ENCODE peak calls at places on chromosome 11, in four cellular contexts. N, J, Z and A are unnamed samples.

GRCh38 chr11:114264381-114264780 is 31.8 kb upstream of the NNMT start:
- DNase-seq in N (no peak), J (no peak), Z (no peak), A (no peak)

GRCh38 chr11:78177216-78177615 is 11.2 kb downstream of the KCTD21 start:
- DNase-seq in N (no peak), Z (no peak), J (no peak), A (no peak)

GRCh38 chr11:32658639-32659406 is 75.2 kb downstream of the EIF3M start:
- DNase-seq in J (no peak), N (no peak), Z (no peak), A (no peak)

GRCh38 chr11:79198898-79199250 is 242.0 kb downstream of the TENM4 start:
- DNase-seq in J (no peak), Z (peak), N (no peak), A (no peak)

GRCh38 chr11:10908215-10908990 is 50.5 kb upstream of the ZBED5 start:
- DNase-seq in J (no peak), N (no peak), Z (peak), A (no peak)

GRCh38 chr11:74680703-74681531 is 50.3 kb downstream of the CHRDL2 start:
- DNase-seq in Z (peak), J (peak), N (no peak), A (peak)

GRCh38 chr11:100681064-100681502 is 6.0 kb upstream of the ARHGAP42 start:
- DNase-seq in N (peak), Z (peak), J (peak), A (peak)

GRCh38 chr11:134524876-134525845 is 113.1 kb upstream of the B3GAT1 start:
- DNase-seq in J (no peak), Z (peak), N (peak), A (no peak)

GRCh38 chr11:67483901-67484665 is 1.3 kb downstream of the AIP start:
- DNase-seq in N (no peak), J (no peak), Z (peak), A (no peak)

GRCh38 chr11:58905141-58905715 is 34.1 kb upstream of the GLYATL1 start:
- DNase-seq in N (no peak), Z (no peak), J (peak), A (peak)

GRCh38 chr11:108915666-108916065 is 250.8 kb downstream of the DDX10 start:
- DNase-seq in Z (no peak), J (no peak), N (no peak), A (no peak)

GRCh38 chr11:68142028-68142412 is 20.8 kb upstream of the CHKA start:
- DNase-seq in N (no peak), J (no peak), Z (peak), A (no peak)

GRCh38 chr11:876550-876949 is 33.9 kb downstream of the TSPAN4 start:
- DNase-seq in N (no peak), Z (peak), J (no peak), A (no peak)

GRCh38 chr11:61495801-61496601 is 12.5 kb upstream of the LRRC10B start:
- DNase-seq in Z (no peak), N (no peak), J (no peak), A (no peak)

GRCh38 chr11:99773646-99774045 is 752.9 kb downstream of the CNTN5 start:
- DNase-seq in N (no peak), J (no peak), Z (peak), A (no peak)

DNA sequence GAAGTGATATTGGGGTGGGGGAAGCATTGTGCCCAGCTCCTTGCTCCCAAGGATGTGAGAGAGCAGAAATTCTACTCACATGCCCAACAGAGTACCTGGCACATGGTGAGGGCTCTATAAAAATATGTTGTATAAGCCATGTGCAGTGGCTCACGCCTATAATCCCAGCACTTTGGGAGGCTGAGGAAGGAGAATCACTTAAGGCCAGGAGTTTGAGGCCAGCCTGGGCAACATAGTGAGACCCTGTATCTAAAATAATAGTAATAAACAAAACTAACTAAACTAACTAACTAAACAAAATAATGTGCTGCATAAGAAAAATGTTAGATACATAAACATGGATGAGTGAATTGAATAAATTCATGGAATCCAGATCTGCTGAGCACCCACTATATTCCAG is 33.2 kb upstream of the LRRC32 start:
- DNase-seq in N (no peak), J (no peak), Z (no peak), A (no peak)
- H3K4me3 ChIP-seq in N (no peak), J (no peak), Z (no peak), A (no peak)

DNA sequence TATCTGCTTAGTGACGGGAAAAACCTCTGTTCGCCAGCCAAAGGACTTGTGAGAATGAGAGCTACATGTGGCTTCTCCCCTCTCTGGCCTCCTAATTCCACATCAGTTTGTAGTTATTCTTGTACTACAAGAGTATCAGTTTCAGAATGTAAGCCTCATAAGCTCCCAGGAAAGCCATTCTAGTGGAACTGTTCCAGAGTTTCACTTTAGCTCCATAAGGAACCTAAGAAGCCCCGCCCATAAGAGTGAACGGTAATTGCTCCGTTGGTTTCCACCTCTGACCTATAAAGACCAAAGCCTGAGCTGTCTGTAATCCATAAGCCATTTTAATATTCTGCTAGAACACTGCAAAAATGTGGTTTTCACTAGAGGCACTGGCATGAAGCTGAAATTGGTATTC is 53.0 kb downstream of the SIK3 start:
- DNase-seq in N (no peak), Z (no peak), J (no peak), A (no peak)
- H3K27ac ChIP-seq in N (no peak), Z (peak), J (no peak), A (no peak)

GRCh38 chr11:34366522-34366921 is 8.7 kb upstream of the ABTB2 start:
- DNase-seq in J (no peak), N (no peak), Z (peak), A (no peak)
- TF ChIP-seq CTCF in J (no peak), N (no peak), Z (peak), A (no peak)

GRCh38 chr11:131909426-131910200 is 539.2 kb downstream of the NTM start:
- DNase-seq in N (no peak), Z (no peak), J (no peak), A (no peak)
- H3K4me3 ChIP-seq in N (no peak), Z (no peak), J (no peak), A (peak)

GRCh38 chr11:111167666-111168065 is 77.9 kb upstream of the POU2AF2 start:
- DNase-seq in Z (no peak), N (no peak), J (no peak), A (no peak)
- H3K27ac ChIP-seq in Z (no peak), N (no peak), J (no peak), A (no peak)

DNA sequence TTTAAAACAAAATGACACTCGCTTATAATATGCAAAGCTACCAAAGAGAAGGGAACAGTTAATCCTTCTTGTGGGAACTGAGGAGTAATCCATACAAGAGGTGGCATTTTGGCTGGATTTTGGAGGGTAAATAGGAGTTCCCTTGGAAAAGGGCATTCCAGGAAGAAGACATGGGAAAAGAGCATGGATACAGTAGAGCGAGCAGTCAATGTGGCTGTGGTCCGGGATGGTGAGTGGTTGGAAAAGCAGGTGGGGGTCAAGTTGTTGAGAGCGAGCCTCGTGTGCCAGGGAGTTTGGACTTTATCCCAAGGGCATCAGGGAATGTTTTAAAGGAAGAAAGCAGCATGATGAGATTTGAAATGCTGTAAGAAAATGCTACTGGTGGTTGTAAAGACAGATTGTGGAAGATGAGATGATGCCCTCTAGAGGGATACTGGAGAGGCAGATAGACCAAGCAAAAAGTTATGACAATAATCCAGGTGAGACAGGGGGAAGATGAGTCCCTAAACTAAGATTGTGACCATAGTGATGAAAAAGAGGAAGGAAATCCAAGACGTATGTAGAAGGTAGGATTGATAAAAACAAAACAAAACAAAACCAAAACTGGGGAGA is 3.8 kb upstream of the MMP7 start:
- DNase-seq in Z (no peak), J (no peak), N (no peak), A (no peak)
- TF ChIP-seq CTCF in Z (no peak), J (no peak), N (no peak), A (no peak)

GRCh38 chr11:18632841-18633240 is 1.3 kb downstream of the SPTY2D1 start:
- DNase-seq in N (no peak), J (no peak), Z (no peak), A (no peak)
- H3K4me3 ChIP-seq in N (no peak), J (peak), Z (no peak), A (peak)

DNA sequence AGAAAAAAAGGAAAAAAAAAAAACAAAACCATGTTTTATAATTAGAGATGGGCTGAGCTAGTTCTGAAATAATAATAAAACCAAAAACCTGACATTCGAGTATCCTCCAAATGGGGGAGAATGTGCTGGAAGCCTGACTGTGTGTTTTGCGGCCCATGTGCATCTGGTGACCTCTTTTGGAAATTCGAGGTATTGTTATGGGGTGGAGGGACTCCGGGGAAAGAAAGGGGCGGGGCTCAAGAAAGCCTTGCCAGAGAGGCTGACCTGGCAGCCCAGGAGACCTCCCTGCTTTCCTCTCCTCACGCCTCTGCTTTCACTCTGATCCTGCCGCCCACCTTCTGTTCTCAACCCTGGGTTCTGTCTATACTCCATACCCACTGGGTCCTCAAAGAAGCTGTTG is 72.9 kb downstream of the CTTN start:
- DNase-seq in Z (no peak), J (no peak), N (no peak), A (no peak)
- H3K27ac ChIP-seq in Z (no peak), J (no peak), N (no peak), A (no peak)

DNA sequence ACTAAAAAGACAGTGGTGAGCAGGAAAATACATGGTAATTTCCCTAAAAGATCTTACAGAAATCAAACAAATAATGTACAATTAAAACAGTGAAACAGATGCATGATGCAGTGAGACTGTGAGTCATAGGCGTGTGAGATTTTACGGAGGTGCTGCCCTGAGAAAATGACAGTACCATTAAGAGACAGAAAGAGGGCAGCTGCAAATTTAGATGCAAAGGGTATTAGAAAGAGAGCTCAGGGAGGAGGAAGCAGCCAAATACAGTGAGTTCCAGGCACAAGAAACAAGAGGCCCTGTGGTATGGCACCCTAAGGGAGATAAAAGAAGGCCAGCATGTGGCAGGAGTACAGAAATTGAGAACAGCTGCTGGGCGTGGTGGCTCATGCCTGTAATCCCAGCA is 88.5 kb upstream of the FIBIN start:
- DNase-seq in Z (no peak), N (no peak), J (no peak), A (no peak)
- TF ChIP-seq CTCF in Z (no peak), N (no peak), J (no peak), A (no peak)

DNA sequence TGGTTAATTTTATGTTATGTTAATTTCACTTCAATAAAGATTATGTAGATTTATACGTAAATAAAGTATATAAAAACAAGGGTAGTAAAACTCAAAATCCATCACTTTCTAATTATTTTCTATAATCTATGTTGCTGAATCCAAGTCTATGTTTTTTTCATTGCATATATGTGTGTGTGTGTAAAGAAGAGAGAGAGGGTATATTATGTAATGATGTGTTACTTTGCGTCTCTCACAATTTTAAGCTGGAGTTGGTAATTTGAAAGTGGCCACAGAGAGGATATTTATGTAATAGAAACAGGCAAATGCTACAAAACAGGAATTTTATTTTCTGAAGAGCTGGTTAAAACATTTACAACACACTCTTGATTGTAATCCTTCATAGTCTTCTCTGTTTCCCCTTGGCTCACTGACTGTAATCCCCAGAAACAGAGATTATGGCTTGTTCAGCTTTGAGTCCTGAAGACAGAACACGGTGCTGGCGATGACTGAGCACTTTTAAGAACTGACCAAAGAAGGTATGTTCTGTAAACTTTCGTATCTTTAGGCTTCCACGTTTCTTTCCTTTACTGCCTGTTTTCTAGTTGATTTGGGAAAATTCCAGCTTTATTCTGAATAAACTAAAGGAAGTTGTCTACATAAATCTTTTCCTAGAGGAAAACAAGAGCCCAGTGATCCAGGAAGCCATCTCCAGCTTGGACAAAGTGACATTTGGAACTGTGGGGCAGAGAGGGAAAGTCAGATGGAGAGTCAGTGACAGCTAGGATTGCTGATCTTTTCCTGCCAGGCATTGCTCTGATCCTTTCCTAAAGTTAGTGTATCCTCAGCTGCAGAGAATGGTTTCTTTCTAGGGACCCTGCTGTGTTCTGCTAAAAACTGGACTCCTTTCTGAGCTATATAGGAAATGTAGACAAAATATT is 43.5 kb downstream of the OR2AG2 start:
- DNase-seq in J (no peak), Z (no peak), N (no peak), A (no peak)
- H3K4me3 ChIP-seq in J (no peak), Z (no peak), N (no peak), A (no peak)